ENCODE peak calls at places on chromosome 1, in ten cellular contexts. One of them, this sample, is unnamed.

GRCh38 chr1:27968692-27969091 is 8.9 kb downstream of the XKR8 start:
- DNase-seq in IMR-90: peak; percentile 94
- DNase-seq in NT2/D1: no peak
- DNase-seq in astrocyte of the cerebellum: peak; percentile 28
- DNase-seq in keratinocyte: peak; percentile 26
- DNase-seq in SK-N-SH: no peak
- DNase-seq in right atrium auricular region: peak; percentile 58
- DNase-seq in naive thymus-derived CD4-positive, alpha-beta T cell: no peak
- DNase-seq in fibroblast of lung: peak; percentile 92
- DNase-seq in stomach: no peak
- DNase-seq in this sample: peak; percentile 18

GRCh38 chr1:171940373-171940772 is 99.1 kb downstream of the DNM3 start:
- DNase-seq in IMR-90: no peak
- DNase-seq in NT2/D1: no peak
- DNase-seq in astrocyte of the cerebellum: no peak
- DNase-seq in keratinocyte: no peak
- DNase-seq in SK-N-SH: no peak
- DNase-seq in right atrium auricular region: no peak
- DNase-seq in naive thymus-derived CD4-positive, alpha-beta T cell: no peak
- DNase-seq in fibroblast of lung: peak; percentile 51
- DNase-seq in stomach: no peak
- DNase-seq in this sample: no peak

GRCh38 chr1:112793631-112794565 is 78.8 kb upstream of the PPM1J start:
- DNase-seq in IMR-90: no peak
- DNase-seq in NT2/D1: no peak
- DNase-seq in astrocyte of the cerebellum: no peak
- DNase-seq in keratinocyte: no peak
- DNase-seq in SK-N-SH: no peak
- DNase-seq in right atrium auricular region: no peak
- DNase-seq in naive thymus-derived CD4-positive, alpha-beta T cell: no peak
- DNase-seq in fibroblast of lung: no peak
- DNase-seq in stomach: peak; percentile 32
- DNase-seq in this sample: no peak

GRCh38 chr1:117860906-117861610 is 68.4 kb downstream of the GDAP2 start:
- DNase-seq in IMR-90: peak; percentile 92
- DNase-seq in NT2/D1: no peak
- DNase-seq in astrocyte of the cerebellum: no peak
- DNase-seq in keratinocyte: no peak
- DNase-seq in SK-N-SH: no peak
- DNase-seq in right atrium auricular region: no peak
- DNase-seq in naive thymus-derived CD4-positive, alpha-beta T cell: no peak
- DNase-seq in fibroblast of lung: peak; percentile 67
- DNase-seq in stomach: no peak
- DNase-seq in this sample: no peak

GRCh38 chr1:185920602-185921001 is 186.4 kb downstream of the HMCN1 start:
- DNase-seq in IMR-90: no peak
- DNase-seq in NT2/D1: no peak
- DNase-seq in astrocyte of the cerebellum: no peak
- DNase-seq in keratinocyte: no peak
- DNase-seq in SK-N-SH: no peak
- DNase-seq in right atrium auricular region: no peak
- DNase-seq in naive thymus-derived CD4-positive, alpha-beta T cell: no peak
- DNase-seq in fibroblast of lung: no peak
- DNase-seq in stomach: no peak
- DNase-seq in this sample: no peak

GRCh38 chr1:2032737-2033136 is 13.6 kb downstream of the GABRD start:
- DNase-seq in IMR-90: no peak
- DNase-seq in NT2/D1: no peak
- DNase-seq in astrocyte of the cerebellum: no peak
- DNase-seq in keratinocyte: no peak
- DNase-seq in SK-N-SH: peak; percentile 79
- DNase-seq in right atrium auricular region: no peak
- DNase-seq in naive thymus-derived CD4-positive, alpha-beta T cell: no peak
- DNase-seq in fibroblast of lung: no peak
- DNase-seq in stomach: no peak
- DNase-seq in this sample: no peak

GRCh38 chr1:112358061-112358770 is 37.8 kb upstream of the CTTNBP2NL start:
- DNase-seq in IMR-90: peak; percentile 8
- DNase-seq in NT2/D1: no peak
- DNase-seq in astrocyte of the cerebellum: no peak
- DNase-seq in keratinocyte: no peak
- DNase-seq in SK-N-SH: no peak
- DNase-seq in right atrium auricular region: no peak
- DNase-seq in naive thymus-derived CD4-positive, alpha-beta T cell: no peak
- DNase-seq in fibroblast of lung: peak; percentile 44
- DNase-seq in stomach: no peak
- DNase-seq in this sample: no peak

GRCh38 chr1:207081106-207081505 is 7.6 kb upstream of the C4BPB start:
- DNase-seq in IMR-90: no peak
- DNase-seq in NT2/D1: no peak
- DNase-seq in astrocyte of the cerebellum: no peak
- DNase-seq in keratinocyte: no peak
- DNase-seq in SK-N-SH: no peak
- DNase-seq in right atrium auricular region: no peak
- DNase-seq in naive thymus-derived CD4-positive, alpha-beta T cell: no peak
- DNase-seq in fibroblast of lung: no peak
- DNase-seq in stomach: no peak
- DNase-seq in this sample: no peak

GRCh38 chr1:203555046-203555445 is 61.1 kb downstream of the OPTC start:
- DNase-seq in IMR-90: no peak
- DNase-seq in NT2/D1: no peak
- DNase-seq in astrocyte of the cerebellum: no peak
- DNase-seq in keratinocyte: no peak
- DNase-seq in SK-N-SH: no peak
- DNase-seq in right atrium auricular region: no peak
- DNase-seq in naive thymus-derived CD4-positive, alpha-beta T cell: no peak
- DNase-seq in fibroblast of lung: peak; percentile 37
- DNase-seq in stomach: no peak
- DNase-seq in this sample: no peak

GRCh38 chr1:156750191-156750931 is 1.1 kb downstream of the HDGF start:
- DNase-seq in IMR-90: no peak
- DNase-seq in NT2/D1: no peak
- DNase-seq in astrocyte of the cerebellum: no peak
- DNase-seq in keratinocyte: peak; percentile 81
- DNase-seq in SK-N-SH: no peak
- DNase-seq in right atrium auricular region: no peak
- DNase-seq in naive thymus-derived CD4-positive, alpha-beta T cell: no peak
- DNase-seq in fibroblast of lung: no peak
- DNase-seq in stomach: peak; percentile 34
- DNase-seq in this sample: peak; percentile 37

GRCh38 chr1:98385691-98386090 is 275.8 kb upstream of the SNX7 start:
- DNase-seq in IMR-90: peak; percentile 45
- DNase-seq in NT2/D1: no peak
- DNase-seq in astrocyte of the cerebellum: no peak
- DNase-seq in keratinocyte: no peak
- DNase-seq in SK-N-SH: no peak
- DNase-seq in right atrium auricular region: no peak
- DNase-seq in naive thymus-derived CD4-positive, alpha-beta T cell: no peak
- DNase-seq in fibroblast of lung: peak; percentile 39
- DNase-seq in stomach: no peak
- DNase-seq in this sample: no peak

GRCh38 chr1:96715482-96715881 is 6.1 kb upstream of the PTBP2 start:
- DNase-seq in IMR-90: no peak
- DNase-seq in NT2/D1: peak; percentile 84
- DNase-seq in astrocyte of the cerebellum: no peak
- DNase-seq in keratinocyte: no peak
- DNase-seq in SK-N-SH: no peak
- DNase-seq in right atrium auricular region: no peak
- DNase-seq in naive thymus-derived CD4-positive, alpha-beta T cell: no peak
- DNase-seq in fibroblast of lung: no peak
- DNase-seq in stomach: no peak
- DNase-seq in this sample: no peak
- H3K4me3 ChIP-seq in IMR-90: no peak overlapping the region
- H3K4me3 ChIP-seq in NT2/D1: no peak overlapping the region
- H3K4me3 ChIP-seq in astrocyte of the cerebellum: no peak overlapping the region
- H3K4me3 ChIP-seq in keratinocyte: no peak overlapping the region
- H3K4me3 ChIP-seq in SK-N-SH: no peak overlapping the region
- H3K4me3 ChIP-seq in right atrium auricular region: no peak overlapping the region
- H3K4me3 ChIP-seq in naive thymus-derived CD4-positive, alpha-beta T cell: no peak overlapping the region
- H3K4me3 ChIP-seq in fibroblast of lung: no peak overlapping the region
- H3K4me3 ChIP-seq in stomach: no peak overlapping the region
- H3K4me3 ChIP-seq in this sample: no peak overlapping the region

GRCh38 chr1:39631361-39632331 is 7.8 kb downstream of the HEYL start:
- DNase-seq in IMR-90: no peak
- DNase-seq in NT2/D1: no peak
- DNase-seq in astrocyte of the cerebellum: no peak
- DNase-seq in keratinocyte: no peak
- DNase-seq in SK-N-SH: peak; percentile 72
- DNase-seq in right atrium auricular region: no peak
- DNase-seq in naive thymus-derived CD4-positive, alpha-beta T cell: no peak
- DNase-seq in fibroblast of lung: no peak
- DNase-seq in stomach: no peak
- DNase-seq in this sample: no peak
- H3K4me3 ChIP-seq in IMR-90: no peak overlapping the region
- H3K4me3 ChIP-seq in NT2/D1: no peak overlapping the region
- H3K4me3 ChIP-seq in astrocyte of the cerebellum: no peak overlapping the region
- H3K4me3 ChIP-seq in keratinocyte: no peak overlapping the region
- H3K4me3 ChIP-seq in SK-N-SH: no peak overlapping the region
- H3K4me3 ChIP-seq in right atrium auricular region: peak overlapping the region; percentile 72
- H3K4me3 ChIP-seq in naive thymus-derived CD4-positive, alpha-beta T cell: no peak overlapping the region
- H3K4me3 ChIP-seq in fibroblast of lung: no peak overlapping the region
- H3K4me3 ChIP-seq in stomach: no peak overlapping the region
- H3K4me3 ChIP-seq in this sample: no peak overlapping the region

DNA sequence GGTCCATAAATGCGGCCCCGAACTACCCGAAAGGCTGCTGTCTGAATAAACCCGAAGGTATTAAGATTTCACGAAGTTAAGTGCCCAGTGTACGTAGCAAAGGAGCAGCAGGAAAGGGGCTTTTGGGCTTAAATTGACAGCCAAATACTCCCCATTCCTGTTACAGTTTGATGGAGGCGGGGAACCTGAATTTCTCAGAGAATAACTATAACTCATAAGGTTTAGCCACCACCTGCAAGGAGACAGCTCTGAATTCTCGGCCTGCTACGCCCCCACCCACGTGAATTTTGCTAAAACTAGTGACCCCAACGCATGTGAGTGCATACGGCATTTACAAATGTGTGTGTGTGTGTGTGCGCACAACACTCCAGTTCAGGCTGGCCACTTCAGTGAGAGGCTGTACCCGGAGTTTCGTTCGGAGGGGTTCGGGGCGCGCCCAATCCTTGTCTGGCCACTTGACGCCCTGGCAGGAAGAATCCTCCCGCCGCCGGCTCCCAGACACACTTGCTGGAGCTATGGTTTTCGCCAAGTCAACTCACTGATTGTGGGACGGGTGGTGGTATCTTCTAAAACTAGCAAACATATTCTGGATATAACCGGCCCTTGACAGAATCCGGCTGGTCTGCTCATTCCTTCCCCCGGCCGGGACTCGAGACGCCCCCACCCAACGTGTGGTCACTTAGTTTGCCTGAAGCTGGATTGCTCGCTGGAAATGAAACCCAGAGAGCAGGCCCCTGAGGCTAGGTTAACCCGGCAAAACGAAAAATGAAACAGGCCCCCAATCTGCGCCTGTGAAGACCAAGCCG is 4.9 kb downstream of the GFI1 start:
- DNase-seq in IMR-90: no peak
- DNase-seq in NT2/D1: no peak
- DNase-seq in astrocyte of the cerebellum: no peak
- DNase-seq in keratinocyte: no peak
- DNase-seq in SK-N-SH: peak; percentile 41
- DNase-seq in right atrium auricular region: no peak
- DNase-seq in naive thymus-derived CD4-positive, alpha-beta T cell: no peak
- DNase-seq in fibroblast of lung: peak; percentile 36
- DNase-seq in stomach: no peak
- DNase-seq in this sample: no peak
- H3K4me3 ChIP-seq in IMR-90: no peak overlapping the region
- H3K4me3 ChIP-seq in NT2/D1: peak overlapping the region; percentile 44
- H3K4me3 ChIP-seq in astrocyte of the cerebellum: peak overlapping the region; percentile 10
- H3K4me3 ChIP-seq in keratinocyte: peak overlapping the region; percentile 43
- H3K4me3 ChIP-seq in SK-N-SH: no peak overlapping the region
- H3K4me3 ChIP-seq in right atrium auricular region: peak overlapping the region; percentile 58
- H3K4me3 ChIP-seq in naive thymus-derived CD4-positive, alpha-beta T cell: peak overlapping the region; percentile 83
- H3K4me3 ChIP-seq in fibroblast of lung: peak overlapping the region; percentile 14
- H3K4me3 ChIP-seq in stomach: peak overlapping the region; percentile 71
- H3K4me3 ChIP-seq in this sample: peak overlapping the region; percentile 31

GRCh38 chr1:37481289-37482003 is 7.1 kb downstream of the ZC3H12A start:
- DNase-seq in IMR-90: no peak
- DNase-seq in NT2/D1: no peak
- DNase-seq in astrocyte of the cerebellum: no peak
- DNase-seq in keratinocyte: peak; percentile 38
- DNase-seq in SK-N-SH: no peak
- DNase-seq in right atrium auricular region: peak; percentile 58
- DNase-seq in naive thymus-derived CD4-positive, alpha-beta T cell: no peak
- DNase-seq in fibroblast of lung: no peak
- DNase-seq in stomach: no peak
- DNase-seq in this sample: no peak

GRCh38 chr1:37479255-37480124 is 5.1 kb downstream of the ZC3H12A start:
- DNase-seq in IMR-90: peak; percentile 90
- DNase-seq in NT2/D1: no peak
- DNase-seq in astrocyte of the cerebellum: no peak
- DNase-seq in keratinocyte: peak; percentile 95
- DNase-seq in SK-N-SH: peak; percentile 32
- DNase-seq in right atrium auricular region: peak; percentile 96
- DNase-seq in naive thymus-derived CD4-positive, alpha-beta T cell: peak; percentile 71
- DNase-seq in fibroblast of lung: peak; percentile 83
- DNase-seq in stomach: peak; percentile 96
- DNase-seq in this sample: peak; percentile 93

GRCh38 chr1:37482004-37482785 is 7.8 kb downstream of the ZC3H12A start:
- DNase-seq in IMR-90: no peak
- DNase-seq in NT2/D1: no peak
- DNase-seq in astrocyte of the cerebellum: no peak
- DNase-seq in keratinocyte: peak; percentile 33
- DNase-seq in SK-N-SH: no peak
- DNase-seq in right atrium auricular region: peak; percentile 53
- DNase-seq in naive thymus-derived CD4-positive, alpha-beta T cell: no peak
- DNase-seq in fibroblast of lung: no peak
- DNase-seq in stomach: no peak
- DNase-seq in this sample: no peak

GRCh38 chr1:37480125-37480466 is 5.7 kb downstream of the ZC3H12A start:
- DNase-seq in IMR-90: no peak
- DNase-seq in NT2/D1: no peak
- DNase-seq in astrocyte of the cerebellum: no peak
- DNase-seq in keratinocyte: peak; percentile 23
- DNase-seq in SK-N-SH: no peak
- DNase-seq in right atrium auricular region: peak; percentile 57
- DNase-seq in naive thymus-derived CD4-positive, alpha-beta T cell: no peak
- DNase-seq in fibroblast of lung: no peak
- DNase-seq in stomach: no peak
- DNase-seq in this sample: no peak

DNA sequence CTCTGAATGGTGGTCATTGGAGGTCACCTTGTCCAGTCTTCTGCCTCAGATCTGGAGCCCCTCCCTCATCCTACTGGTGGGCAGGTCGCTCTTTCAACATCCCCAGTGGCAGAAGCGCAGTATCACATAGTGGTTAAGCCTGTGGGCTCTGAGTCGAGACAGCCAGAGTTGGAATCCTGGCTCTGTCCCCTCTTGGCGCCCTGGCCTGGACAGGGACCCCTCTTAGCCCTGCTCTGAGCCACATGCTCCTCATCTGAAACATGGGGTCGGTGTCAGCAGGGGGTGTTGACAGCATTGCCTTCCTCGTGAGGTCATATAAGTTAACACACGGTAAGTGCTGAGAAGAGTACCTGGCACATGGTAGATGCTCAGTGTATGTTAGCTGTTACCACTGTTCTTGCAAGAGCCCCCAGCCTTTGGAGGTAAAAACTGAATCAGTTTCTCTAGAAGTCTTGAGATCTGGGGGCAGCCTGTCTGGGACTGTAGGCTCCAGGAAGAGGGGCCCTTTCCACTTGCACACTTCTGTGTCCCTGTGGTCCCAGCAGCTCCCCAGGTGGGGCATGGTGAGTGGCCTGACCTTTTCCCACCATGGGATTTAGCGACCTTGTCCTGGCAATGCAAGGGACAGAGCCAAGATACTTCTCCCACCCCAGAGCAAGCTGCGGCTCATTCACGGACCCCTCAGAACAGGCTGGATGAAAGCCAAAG is 6.4 kb downstream of the ZC3H12A start:
- DNase-seq in IMR-90: no peak
- DNase-seq in NT2/D1: no peak
- DNase-seq in astrocyte of the cerebellum: no peak
- DNase-seq in keratinocyte: peak; percentile 49
- DNase-seq in SK-N-SH: no peak
- DNase-seq in right atrium auricular region: no peak
- DNase-seq in naive thymus-derived CD4-positive, alpha-beta T cell: no peak
- DNase-seq in fibroblast of lung: no peak
- DNase-seq in stomach: no peak
- DNase-seq in this sample: no peak
- H3K4me3 ChIP-seq in IMR-90: no peak overlapping the region
- H3K4me3 ChIP-seq in NT2/D1: no peak overlapping the region
- H3K4me3 ChIP-seq in astrocyte of the cerebellum: no peak overlapping the region
- H3K4me3 ChIP-seq in keratinocyte: peak overlapping the region; percentile 66
- H3K4me3 ChIP-seq in SK-N-SH: no peak overlapping the region
- H3K4me3 ChIP-seq in right atrium auricular region: no peak overlapping the region
- H3K4me3 ChIP-seq in naive thymus-derived CD4-positive, alpha-beta T cell: peak overlapping the region; percentile 87
- H3K4me3 ChIP-seq in fibroblast of lung: no peak overlapping the region
- H3K4me3 ChIP-seq in stomach: peak overlapping the region; percentile 85
- H3K4me3 ChIP-seq in this sample: no peak overlapping the region

This sample was measured in right lobe of liver.